ENCODE peak calls at places on chromosomes 4 and X, in four cellular contexts. I, L, M and A are unnamed samples.

GRCh38 chr4:119041951-119042560 is 93.6 kb upstream of the MYOZ2 start:
- DNase-seq in M (peak), L (peak), I (peak), A (peak)

GRCh38 chr4:64464581-64464980 is 55.3 kb upstream of the TECRL start:
- DNase-seq in L (no peak), I (no peak), M (no peak), A (no peak)

GRCh38 chrX:18377802-18378201 is 23.3 kb upstream of the SCML2 start:
- DNase-seq in L (peak), I (no peak), M (peak), A (peak)

GRCh38 chr4:141642711-141643110 is 6.3 kb downstream of the IL15 start:
- DNase-seq in M (peak), L (no peak), I (no peak), A (no peak)

GRCh38 chr4:153541426-153542096 is 75.4 kb downstream of the TMEM131L start:
- DNase-seq in M (no peak), I (no peak), L (peak), A (peak)

GRCh38 chr4:16667464-16667863 is 231.0 kb downstream of the LDB2 start:
- DNase-seq in M (no peak), L (no peak), I (no peak), A (peak)

GRCh38 chr4:157280673-157281072 is 60.1 kb downstream of the GRIA2 start:
- DNase-seq in M (no peak), I (no peak), L (no peak), A (peak)

GRCh38 chrX:12138366-12139313 is at the start of gene FRMPD4:
- DNase-seq in L (no peak), M (peak), I (no peak), A (no peak)

GRCh38 chr4:85807247-85807915 is 332.4 kb downstream of the ARHGAP24 start:
- DNase-seq in L (no peak), I (no peak), M (peak), A (peak)

GRCh38 chrX:39736219-39737211 is 361.2 kb downstream of the BCOR start:
- DNase-seq in L (no peak), M (peak), I (peak), A (peak)